ENCODE peak calls at places on chromosomes 2 and 18, in ten cellular contexts. K is substantia nigra; U is fibroblast of lung; A is neuronal stem cell; M is GM23248; O is Panc1; W is SK-N-SH; P is ascending aorta; Q is CD4-positive, CD25-positive, alpha-beta regulatory T cell; I is dorsolateral prefrontal cortex. L is an unnamed sample.

GRCh38 chr2:73503992-73504570 is 118.4 kb downstream of the ALMS1 start:
- DNase-seq in P (no peak), M (no peak), U (no peak), W (no peak), A (no peak), O (no peak), K (no peak), Q (no peak), I (no peak), L (no peak)

GRCh38 chr18:28178720-28179119 is 1.8 kb upstream of the CDH2 start:
- DNase-seq in K (no peak), A (no peak), P (no peak), I (no peak), Q (no peak), M (peak; percentile 67), W (no peak), U (no peak), O (no peak), L (no peak)

GRCh38 chr2:216109962-216110614 is 940 bp downstream of the XRCC5 start:
- DNase-seq in O (no peak), P (no peak), K (no peak), A (no peak), U (peak; percentile 79), M (peak; percentile 76), Q (no peak), I (no peak), W (no peak), L (peak; percentile 26)

GRCh38 chr2:136305517-136306192 is 187.7 kb upstream of the CXCR4 start:
- DNase-seq in Q (no peak), A (no peak), U (no peak), W (no peak), K (peak; percentile 29), O (peak; percentile 20), I (no peak), P (no peak), M (no peak), L (no peak)

GRCh38 chr2:170122883-170123547 is 54.9 kb upstream of the MYO3B start:
- DNase-seq in A (no peak), O (peak; percentile 18), K (no peak), I (no peak), Q (no peak), P (no peak), U (peak; percentile 44), W (no peak), M (peak; percentile 55), L (peak; percentile 89)

GRCh38 chr2:23383087-23383486 is 1.9 kb upstream of the KLHL29 start:
- DNase-seq in M (no peak), U (no peak), A (no peak), Q (no peak), I (no peak), W (no peak), K (no peak), P (no peak), O (no peak), L (no peak)

GRCh38 chr2:132438650-132439030 is 22.0 kb downstream of the GPR39 start:
- DNase-seq in Q (no peak), O (peak; percentile 94), A (no peak), W (no peak), M (peak; percentile 95), P (no peak), K (no peak), U (peak; percentile 74), I (no peak), L (peak; percentile 94)

GRCh38 chr2:44668336-44668735 is 273.2 kb upstream of the SIX3 start:
- DNase-seq in A (no peak), M (no peak), K (no peak), I (no peak), P (no peak), O (no peak), W (no peak), U (no peak), Q (no peak), L (no peak)

GRCh38 chr2:200810252-200810650 is 1.5 kb upstream of the BZW1 start:
- DNase-seq in M (peak; percentile 85), O (peak; percentile 69), U (peak; percentile 97), K (no peak), A (no peak), Q (no peak), I (no peak), P (no peak), W (no peak), L (peak; percentile 24)

GRCh38 chr2:56580242-56580641 is 396.5 kb downstream of the CCDC85A start:
- DNase-seq in M (peak; percentile 51), U (no peak), K (no peak), O (no peak), A (no peak), Q (no peak), P (no peak), W (no peak), I (no peak), L (no peak)

GRCh38 chr18:79954791-79955190 is 3.3 kb upstream of the SLC66A2 start:
- DNase-seq in O (no peak), M (no peak), P (no peak), I (no peak), U (no peak), A (no peak), Q (no peak), K (peak; percentile 39), W (no peak), L (no peak)

GRCh38 chr2:174259981-174260380 is 11.6 kb upstream of the OLA1 start:
- DNase-seq in W (no peak), U (peak; percentile 97), I (no peak), Q (no peak), A (no peak), K (no peak), M (peak; percentile 78), O (no peak), P (no peak), L (peak; percentile 12)

GRCh38 chr18:3248670-3249359 is 1.2 kb downstream of the MYL12A start:
- DNase-seq in Q (peak; percentile 20), P (no peak), K (no peak), W (no peak), O (no peak), A (no peak), M (peak; percentile 70), I (no peak), U (peak; percentile 70), L (peak; percentile 39)

GRCh38 chr18:61331051-61331450 is 2.2 kb upstream of the CDH20 start:
- DNase-seq in A (no peak), W (no peak), I (no peak), U (no peak), M (no peak), O (no peak), Q (no peak), K (no peak), P (no peak), L (no peak)

GRCh38 chr2:215105607-215106354 is 32.6 kb downstream of the ABCA12 start:
- DNase-seq in M (peak; percentile 59), K (no peak), U (peak; percentile 1), P (no peak), I (no peak), W (no peak), A (no peak), Q (no peak), O (no peak), L (peak; percentile 77)
- H3K27ac ChIP-seq in M (no peak overlapping the region), K (no peak overlapping the region), U (no peak overlapping the region), P (no peak overlapping the region), I (no peak overlapping the region), W (no peak overlapping the region), A (no peak overlapping the region), Q (no peak overlapping the region), O (no peak overlapping the region), L (no peak overlapping the region)

DNA sequence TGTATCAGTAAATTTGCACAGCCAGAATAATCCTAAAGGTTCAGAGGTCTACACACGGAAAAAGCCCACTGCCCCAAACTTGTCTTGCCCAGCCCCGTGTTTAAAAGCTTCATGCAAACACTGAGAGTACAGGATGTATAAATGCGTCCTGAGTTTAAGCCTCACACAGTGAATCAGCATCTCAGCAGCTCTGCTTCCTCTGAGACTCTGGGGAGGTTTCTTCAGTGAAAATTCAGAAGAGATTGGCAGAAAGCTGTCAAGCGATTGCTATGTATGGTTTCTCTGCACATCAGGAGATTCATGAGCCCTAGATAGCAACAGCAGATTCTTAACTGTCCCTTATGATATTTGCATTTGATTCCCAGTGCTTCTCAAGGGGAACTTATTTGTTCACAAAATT is 27.1 kb downstream of the CRACDL start:
- DNase-seq in U (peak; percentile 49), I (no peak), A (no peak), W (no peak), M (peak; percentile 61), O (no peak), Q (no peak), K (no peak), P (no peak), L (no peak)
- H3K27ac ChIP-seq in U (no peak overlapping the region), I (peak overlapping the region; percentile 53), A (no peak overlapping the region), W (peak overlapping the region; percentile 76), M (peak overlapping the region; percentile 33), O (peak overlapping the region; percentile 54), Q (no peak overlapping the region), K (no peak overlapping the region), P (no peak overlapping the region), L (peak overlapping the region; percentile 97)

DNA sequence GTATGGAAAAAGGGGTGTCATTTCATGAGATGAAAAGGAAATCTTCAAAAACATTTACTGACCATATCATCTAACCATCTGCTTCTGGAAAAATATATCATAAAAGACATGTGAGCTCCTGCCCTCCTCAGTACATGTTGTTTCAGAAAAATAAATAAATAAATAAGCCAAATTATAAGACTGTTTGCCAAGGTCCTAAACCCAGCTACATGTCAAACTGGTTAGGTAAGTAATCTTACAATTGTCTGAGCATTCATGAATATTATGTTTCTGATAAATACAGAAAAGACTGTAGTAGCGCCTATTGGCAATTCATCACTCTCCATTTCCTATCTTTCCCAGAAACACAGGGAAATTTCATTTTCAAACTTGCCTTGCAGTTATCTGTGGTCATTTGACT is 138.9 kb upstream of the SETBP1 start:
- DNase-seq in O (no peak), U (no peak), W (no peak), A (no peak), P (no peak), M (no peak), K (no peak), Q (no peak), I (no peak), L (no peak)
- H3K27ac ChIP-seq in O (no peak overlapping the region), U (no peak overlapping the region), W (no peak overlapping the region), A (no peak overlapping the region), P (no peak overlapping the region), M (no peak overlapping the region), K (no peak overlapping the region), Q (no peak overlapping the region), I (no peak overlapping the region), L (no peak overlapping the region)

GRCh38 chr2:68388772-68389171 is 23.7 kb downstream of the PLEK start:
- DNase-seq in P (no peak), K (no peak), Q (no peak), U (no peak), M (no peak), O (no peak), W (no peak), A (no peak), I (no peak), L (no peak)

GRCh38 chr2:68390600-68390999 is 25.5 kb downstream of the PLEK start:
- DNase-seq in M (no peak), P (no peak), Q (no peak), A (no peak), O (no peak), I (no peak), K (no peak), U (no peak), W (no peak), L (no peak)

GRCh38 chr2:68391099-68391498 is 26.0 kb downstream of the PLEK start:
- DNase-seq in W (no peak), Q (no peak), I (no peak), M (no peak), U (no peak), P (no peak), K (no peak), O (no peak), A (no peak), L (no peak)

GRCh38 chr2:68391869-68392268 is 26.8 kb downstream of the PLEK start:
- DNase-seq in O (no peak), W (no peak), I (no peak), Q (no peak), P (no peak), M (no peak), K (no peak), U (no peak), A (no peak), L (no peak)

GRCh38 chr2:68390114-68390513 is 25.0 kb downstream of the PLEK start:
- DNase-seq in W (no peak), K (no peak), O (no peak), I (no peak), A (no peak), M (no peak), Q (no peak), U (no peak), P (no peak), L (no peak)
- H3K27ac ChIP-seq in W (no peak overlapping the region), K (no peak overlapping the region), O (no peak overlapping the region), I (peak overlapping the region; percentile 67), A (no peak overlapping the region), M (no peak overlapping the region), Q (no peak overlapping the region), U (no peak overlapping the region), P (no peak overlapping the region), L (no peak overlapping the region)